ENCODE peak calls at places on chromosomes 2 and 18, in five cellular contexts. W, P, V, U and Z are unnamed samples.

GRCh38 chr2:196902828-196903227 is 23.7 kb downstream of the PGAP1 start:
- DNase-seq in W (no peak), P (no peak), V (no peak), U (peak; percentile 36), Z (no peak)

GRCh38 chr2:119248311-119248710 is 24.7 kb downstream of the STEAP3 start:
- DNase-seq in W (no peak), P (no peak), V (no peak), U (peak; percentile 89), Z (no peak)

GRCh38 chr18:48106976-48107781 is 176.7 kb upstream of the SMAD2 start:
- DNase-seq in W (no peak), P (no peak), V (peak; percentile 59), U (peak; percentile 6), Z (peak; percentile 13)

GRCh38 chr2:10499911-10500521 is 51.9 kb upstream of the ODC1 start:
- DNase-seq in W (no peak), P (no peak), V (peak; percentile 33), U (no peak), Z (no peak)

GRCh38 chr2:231671617-231672350 is 36.5 kb upstream of the PTMA start:
- DNase-seq in W (no peak), P (peak; percentile 39), V (no peak), U (no peak), Z (no peak)

GRCh38 chr2:121519732-121520640 is 10.7 kb upstream of the RNU4ATAC start:
- DNase-seq in W (no peak), P (peak; percentile 35), V (no peak), U (no peak), Z (no peak)

GRCh38 chr18:45637546-45638327 is 22.5 kb downstream of the SLC14A2 start:
- DNase-seq in W (no peak), P (no peak), V (no peak), U (peak; percentile 54), Z (no peak)

GRCh38 chr2:68235090-68235489 is 17.2 kb downstream of the PPP3R1 start:
- DNase-seq in W (no peak), P (no peak), V (no peak), U (no peak), Z (no peak)

GRCh38 chr18:38453880-38454279 is 888.3 kb upstream of the CELF4 start:
- DNase-seq in W (no peak), P (no peak), V (no peak), U (no peak), Z (no peak)

GRCh38 chr2:12498703-12499102 is 218.0 kb upstream of the TRIB2 start:
- DNase-seq in W (peak; percentile 69), P (no peak), V (no peak), U (peak; percentile 71), Z (no peak)

GRCh38 chr2:124970065-124970464 is 945.0 kb downstream of the CNTNAP5 start:
- DNase-seq in W (no peak), P (no peak), V (no peak), U (no peak), Z (no peak)

GRCh38 chr2:31644551-31644950 is 63.8 kb upstream of the SRD5A2 start:
- DNase-seq in W (no peak), P (no peak), V (no peak), U (no peak), Z (no peak)

GRCh38 chr18:31658670-31659573 is 25.5 kb downstream of the B4GALT6 start:
- DNase-seq in W (no peak), P (no peak), V (no peak), U (no peak), Z (peak; percentile 55)

GRCh38 chr2:40448476-40449079 is 3.3 kb downstream of the SLC8A1 start:
- DNase-seq in W (peak; percentile 41), P (peak; percentile 21), V (peak; percentile 57), U (peak; percentile 49), Z (peak; percentile 40)

GRCh38 chr2:211133766-211134165 is 577.4 kb downstream of the CPS1 start:
- DNase-seq in W (no peak), P (no peak), V (no peak), U (no peak), Z (no peak)

GRCh38 chr18:62211323-62211828 is 24.3 kb downstream of the RELCH start:
- DNase-seq in W (no peak), P (no peak), V (no peak), U (no peak), Z (peak; percentile 82)

GRCh38 chr2:154952346-154953010 is 254.0 kb downstream of the KCNJ3 start:
- DNase-seq in W (no peak), P (no peak), V (no peak), U (no peak), Z (no peak)

GRCh38 chr2:18856766-18857165 is 267.4 kb upstream of the NT5C1B start:
- DNase-seq in W (peak; percentile 6), P (no peak), V (no peak), U (peak; percentile 39), Z (no peak)

GRCh38 chr18:54776282-54776977 is 51.8 kb upstream of the RAB27B start:
- DNase-seq in W (peak; percentile 95), P (peak; percentile 37), V (no peak), U (peak; percentile 98), Z (no peak)

GRCh38 chr18:3153107-3153704 is 66.6 kb downstream of the MYOM1 start:
- DNase-seq in W (no peak), P (peak; percentile 88), V (no peak), U (no peak), Z (peak; percentile 80)

GRCh38 chr2:105320651-105321215 is 8.8 kb downstream of the TGFBRAP1 start:
- DNase-seq in W (no peak), P (no peak), V (no peak), U (no peak), Z (no peak)

GRCh38 chr2:167187910-167188595 is 299.8 kb downstream of the XIRP2 start:
- DNase-seq in W (no peak), P (no peak), V (no peak), U (no peak), Z (no peak)

GRCh38 chr18:34913837-34914755 is 127.1 kb upstream of the MAPRE2 start:
- DNase-seq in W (no peak), P (peak; percentile 97), V (no peak), U (no peak), Z (peak; percentile 81)

GRCh38 chr2:203690110-203691047 is 16.1 kb upstream of the CD28 start:
- DNase-seq in W (no peak), P (no peak), V (no peak), U (peak; percentile 57), Z (peak; percentile 30)

GRCh38 chr2:154978710-154979109 is 280.2 kb downstream of the KCNJ3 start:
- DNase-seq in W (no peak), P (no peak), V (no peak), U (no peak), Z (no peak)

GRCh38 chr18:65751145-65752085 is 603 bp downstream of the CDH7 start:
- DNase-seq in W (no peak), P (no peak), V (no peak), U (no peak), Z (no peak)

GRCh38 chr18:3720818-3721545 is 271.0 kb downstream of the TGIF1 start:
- DNase-seq in W (no peak), P (no peak), V (no peak), U (no peak), Z (peak; percentile 77)

GRCh38 chr2:62410015-62410453 is 96.0 kb downstream of the TMEM17 start:
- DNase-seq in W (no peak), P (no peak), V (peak; percentile 64), U (no peak), Z (peak; percentile 34)

GRCh38 chr18:43620936-43621335 is 343.6 kb upstream of the SYT4 start:
- DNase-seq in W (peak; percentile 10), P (peak; percentile 5), V (no peak), U (peak; percentile 50), Z (peak; percentile 36)

GRCh38 chr2:18312818-18313217 is 247.6 kb downstream of the RDH14 start:
- DNase-seq in W (no peak), P (no peak), V (no peak), U (no peak), Z (no peak)

GRCh38 chr2:121690095-121690494 is 40.8 kb upstream of the CLASP1 start:
- DNase-seq in W (no peak), P (no peak), V (no peak), U (peak; percentile 28), Z (no peak)

GRCh38 chr18:13558132-13558531 is 168.2 kb downstream of the FAM210A start:
- DNase-seq in W (no peak), P (peak; percentile 52), V (peak; percentile 67), U (peak; percentile 49), Z (no peak)

GRCh38 chr2:10297950-10298349 is 4.8 kb upstream of the HPCAL1 start:
- DNase-seq in W (peak; percentile 94), P (peak; percentile 71), V (peak; percentile 86), U (peak; percentile 97), Z (no peak)

GRCh38 chr2:43152711-43153627 is 73.4 kb downstream of the ZFP36L2 start:
- DNase-seq in W (no peak), P (no peak), V (no peak), U (no peak), Z (peak; percentile 47)

GRCh38 chr2:63189026-63189425 is 138.4 kb downstream of the OTX1 start:
- DNase-seq in W (peak; percentile 20), P (peak; percentile 71), V (no peak), U (peak; percentile 72), Z (peak; percentile 37)

DNA sequence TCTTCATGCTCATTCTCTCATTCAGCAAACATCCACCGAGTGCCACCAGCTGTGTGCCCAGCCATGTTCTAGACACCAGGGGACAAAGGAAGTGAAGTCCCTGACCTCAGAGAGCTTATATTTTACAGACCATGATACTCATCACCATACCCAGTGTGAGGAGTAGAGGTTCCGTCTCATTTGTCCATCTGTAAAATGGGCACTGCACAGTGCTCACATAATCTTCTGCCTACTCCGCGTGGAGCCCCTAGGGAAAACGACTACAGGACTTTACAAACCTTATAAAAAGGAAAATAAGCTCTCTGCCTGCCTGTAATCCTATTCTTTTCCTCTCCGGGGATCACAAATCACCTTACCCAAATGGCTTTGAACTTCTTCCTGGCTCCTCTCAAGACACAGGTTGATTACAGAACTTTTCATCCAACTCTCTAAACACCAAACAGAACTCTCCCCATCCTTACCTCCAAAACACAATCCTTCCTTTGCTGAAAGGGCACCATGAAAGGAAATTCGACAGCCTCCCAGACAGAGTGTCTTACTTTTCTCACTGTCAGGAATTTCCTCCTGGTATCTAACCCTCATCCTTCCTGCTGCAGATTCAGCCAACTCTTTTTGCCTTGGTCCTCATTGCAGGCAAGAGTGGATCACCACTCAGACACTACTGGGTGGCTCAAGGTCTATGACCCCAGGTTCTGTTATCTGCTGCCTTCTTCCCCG is 99.5 kb downstream of the TNS1 start:
- DNase-seq in W (no peak), P (no peak), V (no peak), U (no peak), Z (no peak)
- H3K4me3 ChIP-seq in W (no peak overlapping the region), P (peak overlapping the region; percentile 2), V (peak overlapping the region; percentile 8), U (no peak overlapping the region), Z (no peak overlapping the region)

GRCh38 chr2:237593596-237594310 is 3.2 kb upstream of the RAB17 start:
- DNase-seq in W (no peak), P (no peak), V (no peak), U (no peak), Z (no peak)
- H3K4me3 ChIP-seq in W (no peak overlapping the region), P (no peak overlapping the region), V (no peak overlapping the region), U (no peak overlapping the region), Z (no peak overlapping the region)

DNA sequence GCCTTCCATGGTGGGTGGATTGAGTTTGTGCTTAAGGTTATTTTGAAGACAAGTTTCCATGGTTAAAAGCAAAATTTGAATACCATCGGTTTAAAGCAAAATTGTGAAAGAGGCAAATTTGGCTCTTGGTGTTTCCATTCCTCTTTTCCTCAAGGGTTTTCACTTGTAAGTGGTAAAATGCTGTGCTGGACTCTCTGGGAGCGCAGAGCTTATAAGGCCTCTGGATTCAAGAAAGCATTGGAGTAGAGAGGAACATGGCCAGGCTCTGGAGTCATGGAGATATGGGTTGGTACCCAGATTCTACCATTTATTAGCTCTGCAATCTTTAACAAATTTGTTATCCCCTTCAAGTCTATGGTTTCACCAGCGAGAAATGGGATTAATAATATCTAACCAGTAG is 17.5 kb downstream of the KCNE4 start:
- DNase-seq in W (no peak), P (no peak), V (no peak), U (no peak), Z (no peak)
- H3K4me3 ChIP-seq in W (no peak overlapping the region), P (no peak overlapping the region), V (no peak overlapping the region), U (no peak overlapping the region), Z (no peak overlapping the region)

GRCh38 chr2:44751754-44752479 is 189.6 kb upstream of the SIX3 start:
- DNase-seq in W (no peak), P (no peak), V (no peak), U (no peak), Z (no peak)
- H3K4me3 ChIP-seq in W (no peak overlapping the region), P (no peak overlapping the region), V (no peak overlapping the region), U (no peak overlapping the region), Z (no peak overlapping the region)